ENCODE peak calls at places on chromosomes 12 and 14, in five cellular contexts. H is lung, W is adrenal gland, P is transverse colon, D is GM23248. N is an unnamed sample.

GRCh38 chr12:50573271-50573670 is 68.5 kb downstream of the DIP2B start:
- DNase-seq in W (no peak), H (no peak), D (no peak), P (no peak), N (no peak)

GRCh38 chr12:6996040-6996441 is 22.2 kb downstream of the LPCAT3 start:
- DNase-seq in P (no peak), D (peak), H (no peak), W (peak), N (no peak)

GRCh38 chr12:1929241-1929984 is 11.0 kb upstream of the CACNA2D4 start:
- DNase-seq in H (no peak), W (peak), P (no peak), D (no peak), N (peak)

GRCh38 chr12:55637467-55637866 is 775 bp downstream of the OR10P1 start:
- DNase-seq in P (no peak), D (no peak), H (no peak), W (no peak), N (no peak)

GRCh38 chr12:121144416-121144914 is 11.8 kb downstream of the P2RX7 start:
- DNase-seq in W (peak), H (no peak), P (no peak), D (peak), N (no peak)

GRCh38 chr14:99401624-99402282 is 78.9 kb downstream of the SETD3 start:
- DNase-seq in D (no peak), P (no peak), W (no peak), H (no peak), N (peak)

GRCh38 chr14:99986416-99986815 is 78.8 kb upstream of the EVL start:
- DNase-seq in H (no peak), W (no peak), D (peak), P (no peak), N (no peak)

GRCh38 chr12:12511895-12512674 is 50.6 kb downstream of the DUSP16 start:
- DNase-seq in P (no peak), H (no peak), D (peak), W (no peak), N (no peak)

GRCh38 chr14:30692669-30693068 is 70.5 kb downstream of the SCFD1 start:
- DNase-seq in W (no peak), P (no peak), D (no peak), H (no peak), N (no peak)

DNA sequence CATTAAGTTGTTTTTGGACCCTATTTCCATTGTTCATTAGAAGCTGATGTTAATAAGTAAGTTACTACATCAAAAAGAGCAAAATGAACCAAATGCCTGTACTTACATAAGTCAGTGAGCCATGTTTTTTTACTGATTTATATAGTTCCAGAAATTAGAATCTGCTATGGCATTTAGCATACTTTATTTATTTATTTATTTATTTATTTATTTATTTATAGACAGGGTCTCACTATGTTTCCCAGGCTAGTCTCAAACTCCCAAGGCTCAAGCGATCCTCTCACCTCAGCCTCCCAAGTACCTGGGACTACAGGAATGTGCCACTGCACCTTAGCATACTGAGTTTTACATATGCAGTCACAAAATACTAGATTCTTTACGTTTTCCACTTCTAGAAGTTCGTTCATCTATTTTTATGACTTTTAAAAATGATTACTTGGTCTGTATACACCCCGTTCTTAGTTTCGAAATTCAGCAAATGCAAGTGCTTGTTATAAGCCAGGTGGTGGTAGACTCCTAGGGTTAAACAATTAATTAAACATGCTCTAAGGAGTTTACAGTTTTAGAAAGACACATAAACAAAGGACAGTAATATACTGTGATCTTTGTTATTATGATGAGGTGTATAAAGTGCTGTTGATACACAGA is 69.8 kb downstream of the SCFD1 start:
- DNase-seq in H (no peak), P (no peak), W (no peak), D (no peak), N (no peak)
- H3K4me3 ChIP-seq in H (no peak), P (no peak), W (no peak), D (no peak), N (no peak)

DNA sequence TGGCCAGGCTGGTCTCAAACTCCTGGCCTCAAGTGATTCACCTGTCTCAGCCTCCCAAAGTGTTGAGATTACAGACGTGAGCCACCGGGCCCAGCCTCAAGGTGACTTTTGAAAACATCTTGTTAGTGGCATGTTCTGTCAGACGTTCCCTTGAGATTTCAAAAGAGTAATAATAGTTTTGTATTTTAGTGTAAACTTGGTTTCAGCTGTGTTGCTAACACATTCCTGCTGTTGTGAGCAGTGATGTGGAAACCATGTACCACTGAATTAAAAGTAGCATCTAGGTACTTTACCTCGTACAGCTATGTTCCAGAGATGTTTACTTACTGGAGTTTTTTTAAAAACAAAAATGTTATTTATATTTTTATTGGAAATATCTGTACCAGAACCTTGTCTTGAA is 111.3 kb downstream of the AEBP2 start:
- DNase-seq in P (no peak), H (no peak), D (no peak), W (no peak), N (no peak)
- H3K4me3 ChIP-seq in P (no peak), H (no peak), D (no peak), W (no peak), N (no peak)

GRCh38 chr12:85357609-85358008 is 77.6 kb downstream of the ALX1 start:
- DNase-seq in D (no peak), H (no peak), P (no peak), W (no peak), N (no peak)
- H3K4me3 ChIP-seq in D (no peak), H (no peak), P (no peak), W (no peak), N (no peak)

DNA sequence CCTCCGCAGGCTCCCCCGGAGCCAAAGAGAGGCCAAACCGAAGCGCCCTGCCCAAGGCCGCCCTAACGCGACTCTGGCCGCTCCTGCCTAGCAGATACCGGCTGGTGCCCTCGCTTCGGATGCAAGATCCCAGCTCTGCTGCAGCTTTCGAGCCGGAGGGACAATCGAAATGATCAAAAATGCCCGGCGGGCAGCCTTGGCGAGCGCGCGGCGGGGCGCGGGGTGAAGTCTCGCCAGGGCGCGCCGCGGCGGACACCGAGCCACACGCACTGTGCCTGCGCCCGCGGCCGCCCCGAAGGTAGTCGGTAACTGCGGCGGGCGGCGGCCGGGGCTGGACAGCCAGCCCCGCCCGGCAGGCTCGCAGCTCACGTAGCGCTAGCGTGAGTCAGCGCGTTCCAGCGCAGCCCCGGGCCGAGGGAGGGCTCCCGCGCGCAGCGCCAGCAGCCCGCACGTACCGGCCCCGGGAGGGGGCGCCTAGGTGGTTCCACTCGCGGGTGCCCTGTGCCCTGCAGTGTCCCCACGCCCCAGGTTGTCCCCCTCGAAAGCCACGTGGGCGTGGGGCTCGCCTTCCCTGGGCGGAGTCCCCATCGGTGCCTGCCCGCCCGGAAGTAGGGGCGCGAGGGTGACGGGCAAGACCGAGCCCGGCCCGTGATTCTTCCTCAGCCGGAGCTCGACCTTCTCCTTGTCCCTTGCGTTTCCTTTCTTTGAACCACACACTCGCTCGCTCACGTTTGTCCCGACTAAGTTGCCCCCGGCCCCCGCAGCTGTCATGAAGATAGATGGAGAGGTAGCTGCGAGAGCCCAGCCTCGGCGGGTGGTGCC is 109.3 kb upstream of the EGLN3 start:
- DNase-seq in W (peak), H (peak), P (peak), D (peak), N (peak)
- H3K4me3 ChIP-seq in W (no peak), H (peak), P (peak), D (peak), N (peak)

GRCh38 chr12:72276212-72276865 is 4.2 kb downstream of the TRHDE start:
- DNase-seq in D (no peak), H (no peak), W (no peak), P (no peak), N (no peak)

GRCh38 chr12:72273499-72273837 is 1.3 kb downstream of the TRHDE start:
- DNase-seq in H (no peak), P (no peak), W (no peak), D (no peak), N (no peak)

GRCh38 chr12:72273851-72274284 is 1.7 kb downstream of the TRHDE start:
- DNase-seq in P (no peak), H (no peak), D (no peak), W (no peak), N (peak)

GRCh38 chr12:72275551-72275950 is 3.4 kb downstream of the TRHDE start:
- DNase-seq in W (no peak), D (no peak), H (no peak), P (no peak), N (no peak)

DNA sequence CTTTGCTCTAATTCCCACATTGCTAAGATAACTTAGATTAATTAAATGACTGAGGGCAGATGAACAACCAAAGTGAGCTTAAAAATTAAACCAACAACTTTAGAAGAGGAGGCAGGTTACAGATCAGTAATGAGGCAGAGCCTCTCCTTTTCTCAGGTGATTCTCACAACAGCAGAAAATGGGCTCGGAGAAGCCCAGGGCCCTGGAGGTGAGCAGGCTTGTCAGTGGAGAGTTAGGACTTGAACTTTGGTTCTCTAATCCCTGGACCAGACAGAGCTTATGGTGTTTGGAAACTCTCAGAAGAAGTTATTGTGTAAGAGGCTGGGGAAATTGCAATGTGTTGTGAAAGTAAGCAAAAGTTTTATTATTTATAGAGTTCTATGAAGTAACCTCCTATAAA is 2.8 kb downstream of the TRHDE start:
- DNase-seq in D (peak), W (no peak), P (no peak), H (no peak), N (no peak)
- H3K4me3 ChIP-seq in D (peak), W (no peak), P (no peak), H (no peak), N (no peak)

GRCh38 chr14:74605531-74606223 is 6.4 kb downstream of the LTBP2 start:
- DNase-seq in D (no peak), H (no peak), P (no peak), W (no peak), N (no peak)
- H3K4me3 ChIP-seq in D (no peak), H (no peak), P (no peak), W (no peak), N (no peak)

GRCh38 chr12:89708793-89709156 is at the start of gene ATP2B1:
- DNase-seq in D (peak), H (peak), W (peak), P (peak), N (peak)

GRCh38 chr12:89707623-89707991 is 1.0 kb downstream of the ATP2B1 start:
- DNase-seq in H (no peak), W (peak), D (peak), P (peak), N (peak)

GRCh38 chr12:89706551-89707348 is 1.9 kb downstream of the ATP2B1 start:
- DNase-seq in H (no peak), D (peak), P (no peak), W (peak), N (peak)

GRCh38 chr12:89709157-89709993 is 737 bp upstream of the ATP2B1 start:
- DNase-seq in P (peak), W (peak), H (peak), D (peak), N (peak)

DNA sequence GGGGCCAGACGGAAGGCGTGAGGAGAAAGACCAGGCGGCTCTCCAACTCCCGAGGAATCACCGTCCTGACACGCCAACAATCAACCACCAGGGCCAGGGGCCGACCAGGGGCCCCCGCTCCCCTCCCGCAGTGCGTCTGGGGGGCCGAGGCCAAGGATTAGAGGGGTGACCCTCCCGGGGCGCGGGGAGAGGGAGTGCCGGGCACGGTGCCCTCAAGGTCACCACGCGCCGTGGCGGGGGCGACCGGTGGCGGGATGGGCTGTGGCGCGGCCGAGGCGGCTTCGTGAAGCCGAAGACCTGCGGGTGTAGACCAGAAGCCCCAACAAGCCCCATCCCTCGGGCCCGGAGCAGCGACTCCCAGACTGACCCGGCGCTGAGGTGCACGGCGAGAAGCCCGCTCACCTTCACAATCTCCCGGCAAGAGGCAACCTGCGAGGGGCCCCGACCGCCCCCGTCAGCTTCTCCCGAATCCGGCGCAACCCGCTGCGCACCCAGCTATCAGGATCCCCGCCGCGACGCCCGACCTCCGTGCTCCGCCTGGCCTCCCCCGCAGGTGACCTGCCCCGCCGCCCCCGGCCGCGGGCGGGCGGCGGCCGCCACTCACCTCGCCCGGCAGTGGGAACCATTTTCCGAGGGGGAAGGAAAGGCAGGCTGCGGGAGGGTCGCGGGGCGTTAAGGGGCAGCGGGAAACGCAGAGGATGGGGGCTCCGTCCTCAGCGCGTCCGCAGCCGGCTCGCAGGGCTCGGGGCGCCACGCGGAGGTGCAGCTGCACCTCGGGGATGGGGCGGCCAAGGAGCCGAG is 446 bp downstream of the ATP2B1 start:
- DNase-seq in D (peak), P (peak), H (peak), W (peak), N (peak)
- H3K4me3 ChIP-seq in D (peak), P (peak), H (peak), W (peak), N (peak)

GRCh38 chr12:2944401-2945047 is 14.7 kb upstream of the TEAD4 start:
- DNase-seq in W (peak), H (peak), P (peak), D (peak), N (peak)
- H3K4me3 ChIP-seq in W (no peak), H (no peak), P (peak), D (no peak), N (no peak)

N was measured in H7.